ENCODE peak calls at places on chromosomes 3 and 15, in eight cellular contexts. One of them, this sample, is unnamed.

GRCh38 chr3:12194209-12194608 is 35.5 kb upstream of the TIMP4 start:
- DNase-seq in iPS-NIHi11: no peak
- DNase-seq in pancreas: no peak
- DNase-seq in effector memory CD8-positive, alpha-beta T cell: no peak
- DNase-seq in T1000: no peak
- DNase-seq in stimulated activated CD4-positive, alpha-beta T cell treated with anti-CD3 and anti-CD28 coated beads, Interleukin-2, amount 100 ng/mL, for 24 hours: no peak
- DNase-seq in suprapubic skin: no peak
- DNase-seq in spleen: no peak
- DNase-seq in this sample: no peak

GRCh38 chr3:113250566-113250965 is 39.2 kb downstream of the BOC start:
- DNase-seq in iPS-NIHi11: no peak
- DNase-seq in pancreas: no peak
- DNase-seq in effector memory CD8-positive, alpha-beta T cell: no peak
- DNase-seq in T1000: no peak
- DNase-seq in stimulated activated CD4-positive, alpha-beta T cell treated with anti-CD3 and anti-CD28 coated beads, Interleukin-2, amount 100 ng/mL, for 24 hours: no peak
- DNase-seq in suprapubic skin: no peak
- DNase-seq in spleen: no peak
- DNase-seq in this sample: no peak

GRCh38 chr15:64911317-64912186 is at the start of gene ANKDD1A:
- DNase-seq in iPS-NIHi11: peak
- DNase-seq in pancreas: peak
- DNase-seq in effector memory CD8-positive, alpha-beta T cell: no peak
- DNase-seq in T1000: peak
- DNase-seq in stimulated activated CD4-positive, alpha-beta T cell treated with anti-CD3 and anti-CD28 coated beads, Interleukin-2, amount 100 ng/mL, for 24 hours: peak
- DNase-seq in suprapubic skin: peak
- DNase-seq in spleen: peak
- DNase-seq in this sample: peak

GRCh38 chr3:179688847-179689246 is 36.0 kb downstream of the USP13 start:
- DNase-seq in iPS-NIHi11: no peak
- DNase-seq in pancreas: no peak
- DNase-seq in effector memory CD8-positive, alpha-beta T cell: no peak
- DNase-seq in T1000: no peak
- DNase-seq in stimulated activated CD4-positive, alpha-beta T cell treated with anti-CD3 and anti-CD28 coated beads, Interleukin-2, amount 100 ng/mL, for 24 hours: no peak
- DNase-seq in suprapubic skin: no peak
- DNase-seq in spleen: no peak
- DNase-seq in this sample: no peak

GRCh38 chr3:116920836-116921596 is 211.4 kb downstream of the TUSC7 start:
- DNase-seq in iPS-NIHi11: no peak
- DNase-seq in pancreas: no peak
- DNase-seq in effector memory CD8-positive, alpha-beta T cell: no peak
- DNase-seq in T1000: no peak
- DNase-seq in stimulated activated CD4-positive, alpha-beta T cell treated with anti-CD3 and anti-CD28 coated beads, Interleukin-2, amount 100 ng/mL, for 24 hours: no peak
- DNase-seq in suprapubic skin: no peak
- DNase-seq in spleen: no peak
- DNase-seq in this sample: no peak

GRCh38 chr3:126015075-126015474 is 46.1 kb downstream of the ROPN1B start:
- DNase-seq in iPS-NIHi11: no peak
- DNase-seq in pancreas: no peak
- DNase-seq in effector memory CD8-positive, alpha-beta T cell: no peak
- DNase-seq in T1000: no peak
- DNase-seq in stimulated activated CD4-positive, alpha-beta T cell treated with anti-CD3 and anti-CD28 coated beads, Interleukin-2, amount 100 ng/mL, for 24 hours: no peak
- DNase-seq in suprapubic skin: no peak
- DNase-seq in spleen: no peak
- DNase-seq in this sample: no peak

GRCh38 chr3:161689699-161690098 is 193.1 kb downstream of the OTOL1 start:
- DNase-seq in iPS-NIHi11: no peak
- DNase-seq in pancreas: no peak
- DNase-seq in effector memory CD8-positive, alpha-beta T cell: no peak
- DNase-seq in T1000: no peak
- DNase-seq in stimulated activated CD4-positive, alpha-beta T cell treated with anti-CD3 and anti-CD28 coated beads, Interleukin-2, amount 100 ng/mL, for 24 hours: no peak
- DNase-seq in suprapubic skin: no peak
- DNase-seq in spleen: no peak
- DNase-seq in this sample: no peak

GRCh38 chr3:142251951-142252350 is 26.6 kb upstream of the GK5 start:
- DNase-seq in iPS-NIHi11: no peak
- DNase-seq in pancreas: no peak
- DNase-seq in effector memory CD8-positive, alpha-beta T cell: no peak
- DNase-seq in T1000: no peak
- DNase-seq in stimulated activated CD4-positive, alpha-beta T cell treated with anti-CD3 and anti-CD28 coated beads, Interleukin-2, amount 100 ng/mL, for 24 hours: no peak
- DNase-seq in suprapubic skin: no peak
- DNase-seq in spleen: no peak
- DNase-seq in this sample: no peak

GRCh38 chr15:35181538-35181937 is 96.4 kb upstream of the NANOGP8 start:
- DNase-seq in iPS-NIHi11: no peak
- DNase-seq in pancreas: no peak
- DNase-seq in effector memory CD8-positive, alpha-beta T cell: no peak
- DNase-seq in T1000: no peak
- DNase-seq in stimulated activated CD4-positive, alpha-beta T cell treated with anti-CD3 and anti-CD28 coated beads, Interleukin-2, amount 100 ng/mL, for 24 hours: no peak
- DNase-seq in suprapubic skin: no peak
- DNase-seq in spleen: no peak
- DNase-seq in this sample: no peak

GRCh38 chr3:23094890-23095462 is 108.2 kb upstream of the UBE2E2 start:
- DNase-seq in iPS-NIHi11: peak
- DNase-seq in pancreas: no peak
- DNase-seq in effector memory CD8-positive, alpha-beta T cell: no peak
- DNase-seq in T1000: no peak
- DNase-seq in stimulated activated CD4-positive, alpha-beta T cell treated with anti-CD3 and anti-CD28 coated beads, Interleukin-2, amount 100 ng/mL, for 24 hours: no peak
- DNase-seq in suprapubic skin: no peak
- DNase-seq in spleen: no peak
- DNase-seq in this sample: no peak

GRCh38 chr3:46276497-46277099 is 34.3 kb downstream of the CCR3 start:
- DNase-seq in iPS-NIHi11: peak
- DNase-seq in pancreas: peak
- DNase-seq in effector memory CD8-positive, alpha-beta T cell: peak
- DNase-seq in T1000: no peak
- DNase-seq in stimulated activated CD4-positive, alpha-beta T cell treated with anti-CD3 and anti-CD28 coated beads, Interleukin-2, amount 100 ng/mL, for 24 hours: peak
- DNase-seq in suprapubic skin: peak
- DNase-seq in spleen: peak
- DNase-seq in this sample: peak

GRCh38 chr3:190786898-190787297 is 75.6 kb downstream of the GMNC start:
- DNase-seq in iPS-NIHi11: no peak
- DNase-seq in pancreas: no peak
- DNase-seq in effector memory CD8-positive, alpha-beta T cell: no peak
- DNase-seq in T1000: no peak
- DNase-seq in stimulated activated CD4-positive, alpha-beta T cell treated with anti-CD3 and anti-CD28 coated beads, Interleukin-2, amount 100 ng/mL, for 24 hours: no peak
- DNase-seq in suprapubic skin: no peak
- DNase-seq in spleen: no peak
- DNase-seq in this sample: no peak

GRCh38 chr3:188780188-188781147 is 391.3 kb upstream of the TPRG1 start:
- DNase-seq in iPS-NIHi11: no peak
- DNase-seq in pancreas: no peak
- DNase-seq in effector memory CD8-positive, alpha-beta T cell: no peak
- DNase-seq in T1000: no peak
- DNase-seq in stimulated activated CD4-positive, alpha-beta T cell treated with anti-CD3 and anti-CD28 coated beads, Interleukin-2, amount 100 ng/mL, for 24 hours: no peak
- DNase-seq in suprapubic skin: no peak
- DNase-seq in spleen: no peak
- DNase-seq in this sample: no peak

GRCh38 chr3:100463002-100463401 is 29.4 kb upstream of the TMEM45A start:
- DNase-seq in iPS-NIHi11: peak
- DNase-seq in pancreas: no peak
- DNase-seq in effector memory CD8-positive, alpha-beta T cell: no peak
- DNase-seq in T1000: no peak
- DNase-seq in stimulated activated CD4-positive, alpha-beta T cell treated with anti-CD3 and anti-CD28 coated beads, Interleukin-2, amount 100 ng/mL, for 24 hours: no peak
- DNase-seq in suprapubic skin: no peak
- DNase-seq in spleen: no peak
- DNase-seq in this sample: peak

GRCh38 chr3:193853511-193854219 is 260.7 kb downstream of the OPA1 start:
- DNase-seq in iPS-NIHi11: no peak
- DNase-seq in pancreas: no peak
- DNase-seq in effector memory CD8-positive, alpha-beta T cell: no peak
- DNase-seq in T1000: no peak
- DNase-seq in stimulated activated CD4-positive, alpha-beta T cell treated with anti-CD3 and anti-CD28 coated beads, Interleukin-2, amount 100 ng/mL, for 24 hours: no peak
- DNase-seq in suprapubic skin: no peak
- DNase-seq in spleen: no peak
- DNase-seq in this sample: no peak

GRCh38 chr15:45287400-45287799 is 35.4 kb downstream of the SLC28A2 start:
- DNase-seq in iPS-NIHi11: no peak
- DNase-seq in pancreas: no peak
- DNase-seq in effector memory CD8-positive, alpha-beta T cell: no peak
- DNase-seq in T1000: no peak
- DNase-seq in stimulated activated CD4-positive, alpha-beta T cell treated with anti-CD3 and anti-CD28 coated beads, Interleukin-2, amount 100 ng/mL, for 24 hours: no peak
- DNase-seq in suprapubic skin: no peak
- DNase-seq in spleen: no peak
- DNase-seq in this sample: no peak

GRCh38 chr3:134685881-134686802 is 35.3 kb upstream of the KY start:
- DNase-seq in iPS-NIHi11: no peak
- DNase-seq in pancreas: no peak
- DNase-seq in effector memory CD8-positive, alpha-beta T cell: no peak
- DNase-seq in T1000: no peak
- DNase-seq in stimulated activated CD4-positive, alpha-beta T cell treated with anti-CD3 and anti-CD28 coated beads, Interleukin-2, amount 100 ng/mL, for 24 hours: no peak
- DNase-seq in suprapubic skin: no peak
- DNase-seq in spleen: no peak
- DNase-seq in this sample: no peak

GRCh38 chr3:50415066-50415465 is 55.7 kb upstream of the TMEM115 start:
- DNase-seq in iPS-NIHi11: peak
- DNase-seq in pancreas: no peak
- DNase-seq in effector memory CD8-positive, alpha-beta T cell: no peak
- DNase-seq in T1000: no peak
- DNase-seq in stimulated activated CD4-positive, alpha-beta T cell treated with anti-CD3 and anti-CD28 coated beads, Interleukin-2, amount 100 ng/mL, for 24 hours: no peak
- DNase-seq in suprapubic skin: no peak
- DNase-seq in spleen: no peak
- DNase-seq in this sample: no peak

GRCh38 chr3:189419022-189419421 is 212.2 kb upstream of the TP63 start:
- DNase-seq in iPS-NIHi11: no peak
- DNase-seq in pancreas: no peak
- DNase-seq in effector memory CD8-positive, alpha-beta T cell: no peak
- DNase-seq in T1000: no peak
- DNase-seq in stimulated activated CD4-positive, alpha-beta T cell treated with anti-CD3 and anti-CD28 coated beads, Interleukin-2, amount 100 ng/mL, for 24 hours: no peak
- DNase-seq in suprapubic skin: no peak
- DNase-seq in spleen: no peak
- DNase-seq in this sample: no peak

GRCh38 chr15:95132774-95133173 is 901.4 kb downstream of the MCTP2 start:
- DNase-seq in iPS-NIHi11: no peak
- DNase-seq in pancreas: no peak
- DNase-seq in effector memory CD8-positive, alpha-beta T cell: no peak
- DNase-seq in T1000: no peak
- DNase-seq in stimulated activated CD4-positive, alpha-beta T cell treated with anti-CD3 and anti-CD28 coated beads, Interleukin-2, amount 100 ng/mL, for 24 hours: no peak
- DNase-seq in suprapubic skin: no peak
- DNase-seq in spleen: no peak
- DNase-seq in this sample: no peak

GRCh38 chr3:11059090-11059798 is 66.7 kb downstream of the SLC6A1 start:
- DNase-seq in iPS-NIHi11: peak
- DNase-seq in pancreas: no peak
- DNase-seq in effector memory CD8-positive, alpha-beta T cell: no peak
- DNase-seq in T1000: peak
- DNase-seq in stimulated activated CD4-positive, alpha-beta T cell treated with anti-CD3 and anti-CD28 coated beads, Interleukin-2, amount 100 ng/mL, for 24 hours: peak
- DNase-seq in suprapubic skin: no peak
- DNase-seq in spleen: no peak
- DNase-seq in this sample: peak

GRCh38 chr15:90818251-90819210 is 49.9 kb upstream of the FURIN start:
- DNase-seq in iPS-NIHi11: peak
- DNase-seq in pancreas: no peak
- DNase-seq in effector memory CD8-positive, alpha-beta T cell: no peak
- DNase-seq in T1000: no peak
- DNase-seq in stimulated activated CD4-positive, alpha-beta T cell treated with anti-CD3 and anti-CD28 coated beads, Interleukin-2, amount 100 ng/mL, for 24 hours: peak
- DNase-seq in suprapubic skin: no peak
- DNase-seq in spleen: peak
- DNase-seq in this sample: peak

GRCh38 chr15:71811036-71811736 is 832 bp downstream of the NR2E3 start:
- DNase-seq in iPS-NIHi11: no peak
- DNase-seq in pancreas: no peak
- DNase-seq in effector memory CD8-positive, alpha-beta T cell: no peak
- DNase-seq in T1000: no peak
- DNase-seq in stimulated activated CD4-positive, alpha-beta T cell treated with anti-CD3 and anti-CD28 coated beads, Interleukin-2, amount 100 ng/mL, for 24 hours: no peak
- DNase-seq in suprapubic skin: no peak
- DNase-seq in spleen: no peak
- DNase-seq in this sample: no peak

GRCh38 chr15:84552896-84553295 is 47.9 kb upstream of the ZSCAN2 start:
- DNase-seq in iPS-NIHi11: no peak
- DNase-seq in pancreas: no peak
- DNase-seq in effector memory CD8-positive, alpha-beta T cell: no peak
- DNase-seq in T1000: no peak
- DNase-seq in stimulated activated CD4-positive, alpha-beta T cell treated with anti-CD3 and anti-CD28 coated beads, Interleukin-2, amount 100 ng/mL, for 24 hours: no peak
- DNase-seq in suprapubic skin: no peak
- DNase-seq in spleen: no peak
- DNase-seq in this sample: no peak

GRCh38 chr3:7897643-7898042 is 604.0 kb upstream of the LMCD1 start:
- DNase-seq in iPS-NIHi11: no peak
- DNase-seq in pancreas: no peak
- DNase-seq in effector memory CD8-positive, alpha-beta T cell: no peak
- DNase-seq in T1000: no peak
- DNase-seq in stimulated activated CD4-positive, alpha-beta T cell treated with anti-CD3 and anti-CD28 coated beads, Interleukin-2, amount 100 ng/mL, for 24 hours: no peak
- DNase-seq in suprapubic skin: no peak
- DNase-seq in spleen: no peak
- DNase-seq in this sample: no peak

GRCh38 chr15:67505675-67506572 is 15.0 kb upstream of the C15orf61 start:
- DNase-seq in iPS-NIHi11: no peak
- DNase-seq in pancreas: no peak
- DNase-seq in effector memory CD8-positive, alpha-beta T cell: no peak
- DNase-seq in T1000: no peak
- DNase-seq in stimulated activated CD4-positive, alpha-beta T cell treated with anti-CD3 and anti-CD28 coated beads, Interleukin-2, amount 100 ng/mL, for 24 hours: no peak
- DNase-seq in suprapubic skin: no peak
- DNase-seq in spleen: no peak
- DNase-seq in this sample: peak

GRCh38 chr15:33601461-33601860 is 290.7 kb downstream of the RYR3 start:
- DNase-seq in iPS-NIHi11: no peak
- DNase-seq in pancreas: no peak
- DNase-seq in effector memory CD8-positive, alpha-beta T cell: no peak
- DNase-seq in T1000: no peak
- DNase-seq in stimulated activated CD4-positive, alpha-beta T cell treated with anti-CD3 and anti-CD28 coated beads, Interleukin-2, amount 100 ng/mL, for 24 hours: no peak
- DNase-seq in suprapubic skin: no peak
- DNase-seq in spleen: no peak
- DNase-seq in this sample: no peak

GRCh38 chr15:68672781-68673205 is 94.0 kb downstream of the CORO2B start:
- DNase-seq in iPS-NIHi11: peak
- DNase-seq in pancreas: no peak
- DNase-seq in effector memory CD8-positive, alpha-beta T cell: no peak
- DNase-seq in T1000: no peak
- DNase-seq in stimulated activated CD4-positive, alpha-beta T cell treated with anti-CD3 and anti-CD28 coated beads, Interleukin-2, amount 100 ng/mL, for 24 hours: no peak
- DNase-seq in suprapubic skin: no peak
- DNase-seq in spleen: peak
- DNase-seq in this sample: peak

GRCh38 chr3:37772773-37773291 is 88.8 kb upstream of the CTDSPL start:
- DNase-seq in iPS-NIHi11: no peak
- DNase-seq in pancreas: no peak
- DNase-seq in effector memory CD8-positive, alpha-beta T cell: no peak
- DNase-seq in T1000: no peak
- DNase-seq in stimulated activated CD4-positive, alpha-beta T cell treated with anti-CD3 and anti-CD28 coated beads, Interleukin-2, amount 100 ng/mL, for 24 hours: no peak
- DNase-seq in suprapubic skin: no peak
- DNase-seq in spleen: no peak
- DNase-seq in this sample: no peak

GRCh38 chr3:125379483-125379882 is 4.4 kb upstream of the ZNF148 start:
- DNase-seq in iPS-NIHi11: no peak
- DNase-seq in pancreas: no peak
- DNase-seq in effector memory CD8-positive, alpha-beta T cell: no peak
- DNase-seq in T1000: no peak
- DNase-seq in stimulated activated CD4-positive, alpha-beta T cell treated with anti-CD3 and anti-CD28 coated beads, Interleukin-2, amount 100 ng/mL, for 24 hours: no peak
- DNase-seq in suprapubic skin: no peak
- DNase-seq in spleen: no peak
- DNase-seq in this sample: no peak

GRCh38 chr15:50764331-50765201 is 940 bp downstream of the SPPL2A start:
- DNase-seq in iPS-NIHi11: no peak
- DNase-seq in pancreas: no peak
- DNase-seq in effector memory CD8-positive, alpha-beta T cell: peak
- DNase-seq in T1000: no peak
- DNase-seq in stimulated activated CD4-positive, alpha-beta T cell treated with anti-CD3 and anti-CD28 coated beads, Interleukin-2, amount 100 ng/mL, for 24 hours: peak
- DNase-seq in suprapubic skin: no peak
- DNase-seq in spleen: no peak
- DNase-seq in this sample: peak

GRCh38 chr15:85604194-85604593 is 190.5 kb downstream of the KLHL25 start:
- DNase-seq in iPS-NIHi11: no peak
- DNase-seq in pancreas: no peak
- DNase-seq in effector memory CD8-positive, alpha-beta T cell: no peak
- DNase-seq in T1000: no peak
- DNase-seq in stimulated activated CD4-positive, alpha-beta T cell treated with anti-CD3 and anti-CD28 coated beads, Interleukin-2, amount 100 ng/mL, for 24 hours: no peak
- DNase-seq in suprapubic skin: no peak
- DNase-seq in spleen: no peak
- DNase-seq in this sample: no peak

GRCh38 chr3:141482250-141482937 is 4.4 kb upstream of the RASA2 start:
- DNase-seq in iPS-NIHi11: no peak
- DNase-seq in pancreas: no peak
- DNase-seq in effector memory CD8-positive, alpha-beta T cell: no peak
- DNase-seq in T1000: peak
- DNase-seq in stimulated activated CD4-positive, alpha-beta T cell treated with anti-CD3 and anti-CD28 coated beads, Interleukin-2, amount 100 ng/mL, for 24 hours: no peak
- DNase-seq in suprapubic skin: no peak
- DNase-seq in spleen: no peak
- DNase-seq in this sample: no peak

GRCh38 chr3:128849776-128850542 is 29.5 kb upstream of the ACAD9 start:
- DNase-seq in iPS-NIHi11: peak
- DNase-seq in pancreas: no peak
- DNase-seq in effector memory CD8-positive, alpha-beta T cell: no peak
- DNase-seq in T1000: no peak
- DNase-seq in stimulated activated CD4-positive, alpha-beta T cell treated with anti-CD3 and anti-CD28 coated beads, Interleukin-2, amount 100 ng/mL, for 24 hours: no peak
- DNase-seq in suprapubic skin: no peak
- DNase-seq in spleen: no peak
- DNase-seq in this sample: no peak